ENCODE peak calls at places on chromosomes 2 and 18, in nine cellular contexts. S is GM04504; P is kidney glomerular epithelial cell; A is central memory CD8-positive, alpha-beta T cell; I is amygdala; T is activated T-cell treated with anti-CD3 and anti-CD28 coated beads, Interleukin-2, amount 50 U/mL, for 24 hours; G is HT1080; C is GM19239; H is upper lobe of right lung. D is an unnamed sample.

GRCh38 chr2:56770490-56770889 is 586.7 kb downstream of the CCDC85A start:
- DNase-seq in S (peak), T (no peak), A (no peak), H (no peak), C (no peak), P (no peak), G (peak), I (no peak), D (no peak)

GRCh38 chr2:194826241-194826640 is 830.8 kb upstream of the SLC39A10 start:
- DNase-seq in P (peak), G (peak), S (no peak), C (no peak), H (no peak), A (no peak), I (no peak), T (no peak), D (peak)

GRCh38 chr2:54581326-54582039 is 125.4 kb downstream of the SPTBN1 start:
- DNase-seq in S (no peak), G (no peak), H (no peak), T (no peak), I (no peak), A (no peak), C (no peak), P (no peak), D (no peak)

GRCh38 chr2:75200140-75200985 is 1.0 kb upstream of the TACR1 start:
- DNase-seq in A (no peak), C (no peak), P (no peak), H (peak), T (peak), I (no peak), S (no peak), G (peak), D (peak)

GRCh38 chr2:24495451-24495850 is 4.4 kb downstream of the NCOA1 start:
- DNase-seq in C (no peak), G (no peak), S (no peak), H (no peak), A (no peak), I (no peak), T (no peak), P (no peak), D (no peak)

GRCh38 chr2:112916625-112917024 is 5.7 kb downstream of the IL37 start:
- DNase-seq in C (no peak), S (no peak), A (no peak), H (no peak), P (no peak), G (no peak), I (no peak), T (no peak), D (no peak)

GRCh38 chr2:197011777-197012641 is 85.5 kb upstream of the PGAP1 start:
- DNase-seq in P (peak), H (no peak), S (no peak), A (no peak), C (peak), I (peak), G (peak), T (no peak), D (peak)

GRCh38 chr18:41462946-41463345 is 492.1 kb upstream of the PIK3C3 start:
- DNase-seq in C (no peak), I (no peak), G (peak), S (no peak), P (no peak), H (no peak), T (no peak), A (no peak), D (no peak)

GRCh38 chr2:100865819-100866462 is 46.0 kb downstream of the NPAS2 start:
- DNase-seq in G (peak), H (no peak), P (peak), C (no peak), S (peak), A (no peak), I (no peak), T (no peak), D (no peak)

GRCh38 chr18:59484796-59485328 is 125.8 kb upstream of the LMAN1 start:
- DNase-seq in A (no peak), P (no peak), I (no peak), G (no peak), S (no peak), T (no peak), C (no peak), H (no peak), D (peak)

D was measured in H4.